ENCODE peak calls at places on chromosomes 2 and 18, in seven cellular contexts. N, F, M, H, R, L and D are unnamed samples.

GRCh38 chr18:13375302-13376255 is 157.0 kb downstream of the LDLRAD4 start:
- DNase-seq in M (peak; percentile 79), H (peak; percentile 99), L (peak; percentile 92), N (peak; percentile 93), F (peak; percentile 70), R (peak; percentile 88), D (no peak)

GRCh38 chr18:32183503-32183902 is 6.3 kb upstream of the MEP1B start:
- DNase-seq in H (no peak), L (no peak), R (no peak), N (no peak), F (no peak), M (no peak), D (no peak)

GRCh38 chr18:49786019-49786720 is 27.2 kb downstream of the ACAA2 start:
- DNase-seq in H (no peak), M (no peak), R (no peak), N (no peak), F (no peak), L (no peak), D (no peak)

GRCh38 chr2:63842149-63843061 is 709 bp downstream of the UGP2 start:
- DNase-seq in H (peak; percentile 68), L (peak; percentile 54), F (peak; percentile 17), M (peak; percentile 56), N (no peak), R (peak; percentile 77), D (no peak)

GRCh38 chr2:43853141-43854081 is 14.6 kb downstream of the ABCG8 start:
- DNase-seq in F (no peak), H (no peak), R (no peak), L (no peak), M (no peak), N (no peak), D (no peak)

GRCh38 chr2:132439703-132440398 is 23.2 kb downstream of the GPR39 start:
- DNase-seq in L (peak; percentile 31), R (no peak), F (no peak), M (peak; percentile 59), H (peak; percentile 14), N (no peak), D (no peak)

GRCh38 chr18:77124452-77124922 is 8.1 kb downstream of the MBP start:
- DNase-seq in M (no peak), F (peak; percentile 65), R (no peak), L (no peak), H (peak; percentile 76), N (peak; percentile 42), D (no peak)

GRCh38 chr2:31237348-31238017 is 3.5 kb downstream of the EHD3 start:
- DNase-seq in H (no peak), F (no peak), L (no peak), R (no peak), M (no peak), N (no peak), D (no peak)

GRCh38 chr18:63159590-63159989 is 160.0 kb downstream of the BCL2 start:
- DNase-seq in R (no peak), H (no peak), M (no peak), N (no peak), F (no peak), L (no peak), D (no peak)

GRCh38 chr2:237693281-237694039 is 66.1 kb downstream of the LRRFIP1 start:
- DNase-seq in H (peak; percentile 88), R (no peak), M (peak; percentile 88), F (no peak), N (no peak), L (peak; percentile 77), D (no peak)

GRCh38 chr18:35022430-35023001 is 18.7 kb upstream of the MAPRE2 start:
- DNase-seq in M (no peak), L (no peak), N (no peak), F (no peak), R (no peak), H (no peak), D (no peak)

GRCh38 chr2:173713904-173714555 is 251.1 kb downstream of the SP3 start:
- DNase-seq in H (no peak), R (no peak), L (no peak), M (no peak), F (no peak), N (no peak), D (no peak)

GRCh38 chr2:65421432-65421748 is 11.0 kb downstream of the SPRED2 start:
- DNase-seq in R (no peak), M (no peak), L (no peak), H (no peak), N (no peak), F (no peak), D (no peak)
- H3K27ac ChIP-seq in R (peak overlapping the region; percentile 2), M (no peak overlapping the region), L (peak overlapping the region; percentile 27), H (peak overlapping the region; percentile 60), N (no peak overlapping the region), F (no peak overlapping the region), D (no peak overlapping the region)

GRCh38 chr2:130930740-130931659 is 94.3 kb downstream of the ARHGEF4 start:
- DNase-seq in N (no peak), L (no peak), M (no peak), R (no peak), H (no peak), F (no peak), D (no peak)

GRCh38 chr2:130922417-130922816 is 85.7 kb downstream of the ARHGEF4 start:
- DNase-seq in L (no peak), M (no peak), R (no peak), N (no peak), F (no peak), H (no peak), D (no peak)

GRCh38 chr2:130933501-130933900 is 96.8 kb downstream of the ARHGEF4 start:
- DNase-seq in L (no peak), F (no peak), M (no peak), N (no peak), H (no peak), R (no peak), D (no peak)

DNA sequence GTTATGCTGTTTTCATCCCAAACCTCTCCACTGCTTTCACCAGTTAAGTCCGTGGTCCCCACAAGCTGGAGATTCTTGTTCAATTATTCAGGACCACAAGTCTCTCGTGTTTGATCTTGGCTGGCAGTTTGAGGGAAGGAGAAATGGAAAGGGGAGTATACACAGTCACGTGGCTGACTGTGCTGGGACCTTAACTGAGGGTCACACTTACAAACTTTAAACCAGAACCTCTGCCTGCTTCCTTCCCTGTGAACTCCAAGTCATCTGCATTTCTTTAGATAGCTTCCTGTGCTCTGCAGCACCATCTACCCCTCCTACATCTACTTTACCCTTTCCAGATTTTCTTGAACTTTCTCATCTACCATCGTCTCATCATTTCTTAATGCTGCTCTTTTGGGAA is 91.7 kb downstream of the ARHGEF4 start:
- DNase-seq in N (no peak), R (no peak), H (no peak), L (no peak), M (no peak), F (no peak), D (no peak)
- H3K27me3 ChIP-seq in N (no peaks in the 10 kb centered on the region), R (no peaks in the 10 kb centered on the region), H (no peaks in the 10 kb centered on the region), L (no peaks in the 10 kb centered on the region), M (no peaks in the 10 kb centered on the region), F (no peaks in the 10 kb centered on the region), D (no peaks in the 10 kb centered on the region)

GRCh38 chr2:95238131-95238530 is 30.8 kb downstream of the ZNF892 start:
- DNase-seq in H (no peak), F (no peak), L (no peak), R (no peak), N (no peak), M (no peak), D (no peak)

GRCh38 chr2:95234806-95235205 is 27.5 kb downstream of the ZNF892 start:
- DNase-seq in N (no peak), M (no peak), R (no peak), F (no peak), H (no peak), L (peak; percentile 12), D (no peak)

GRCh38 chr2:95231723-95232122 is 24.4 kb downstream of the ZNF892 start:
- DNase-seq in F (peak; percentile 13), M (peak; percentile 57), H (peak; percentile 83), N (peak; percentile 46), L (peak; percentile 46), R (peak; percentile 89), D (no peak)

GRCh38 chr2:95232232-95232631 is 24.9 kb downstream of the ZNF892 start:
- DNase-seq in N (no peak), F (no peak), R (no peak), M (no peak), L (no peak), H (no peak), D (no peak)

DNA sequence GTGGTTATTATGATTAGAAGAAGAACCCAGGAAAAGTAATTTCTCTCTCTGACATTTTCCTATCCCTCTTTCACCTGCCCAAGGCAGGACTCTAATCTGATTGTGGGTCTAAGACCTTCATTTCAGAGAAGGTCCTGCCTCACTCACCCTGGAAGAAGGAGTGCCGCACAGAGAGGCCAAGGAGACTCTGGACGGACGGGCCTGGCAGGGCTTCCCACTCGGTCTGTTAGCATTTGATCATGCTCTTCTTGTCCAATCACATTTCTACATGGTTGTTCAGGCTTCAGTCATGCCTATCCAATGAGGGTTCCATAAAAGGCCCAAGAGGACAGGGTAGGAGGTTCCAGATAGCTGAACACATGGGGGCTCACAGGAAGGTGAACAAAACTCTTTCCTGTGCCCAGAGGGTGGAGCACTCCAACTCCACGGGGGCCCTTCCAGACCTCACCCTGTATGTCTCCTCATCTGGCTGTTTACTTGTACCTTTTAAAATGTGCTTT is 27.0 kb downstream of the ZNF892 start:
- DNase-seq in R (no peak), L (no peak), M (no peak), F (no peak), N (no peak), H (no peak), D (no peak)
- H3K9me3 ChIP-seq in R (no peaks in the 10 kb centered on the region), L (no peaks in the 10 kb centered on the region), M (no peaks in the 10 kb centered on the region), F (no peaks in the 10 kb centered on the region), N (peaks cover 12% of the 10 kb centered on the region), H (no peaks in the 10 kb centered on the region), D (no peaks in the 10 kb centered on the region)

GRCh38 chr2:217666338-217666737 is 336.5 kb downstream of the TNS1 start:
- DNase-seq in R (no peak), N (no peak), F (no peak), M (peak; percentile 37), H (no peak), L (peak; percentile 20), D (no peak)
- H3K27ac ChIP-seq in R (no peak overlapping the region), N (peak overlapping the region; percentile 79), F (no peak overlapping the region), M (no peak overlapping the region), H (no peak overlapping the region), L (no peak overlapping the region), D (peak overlapping the region; percentile 15)

DNA sequence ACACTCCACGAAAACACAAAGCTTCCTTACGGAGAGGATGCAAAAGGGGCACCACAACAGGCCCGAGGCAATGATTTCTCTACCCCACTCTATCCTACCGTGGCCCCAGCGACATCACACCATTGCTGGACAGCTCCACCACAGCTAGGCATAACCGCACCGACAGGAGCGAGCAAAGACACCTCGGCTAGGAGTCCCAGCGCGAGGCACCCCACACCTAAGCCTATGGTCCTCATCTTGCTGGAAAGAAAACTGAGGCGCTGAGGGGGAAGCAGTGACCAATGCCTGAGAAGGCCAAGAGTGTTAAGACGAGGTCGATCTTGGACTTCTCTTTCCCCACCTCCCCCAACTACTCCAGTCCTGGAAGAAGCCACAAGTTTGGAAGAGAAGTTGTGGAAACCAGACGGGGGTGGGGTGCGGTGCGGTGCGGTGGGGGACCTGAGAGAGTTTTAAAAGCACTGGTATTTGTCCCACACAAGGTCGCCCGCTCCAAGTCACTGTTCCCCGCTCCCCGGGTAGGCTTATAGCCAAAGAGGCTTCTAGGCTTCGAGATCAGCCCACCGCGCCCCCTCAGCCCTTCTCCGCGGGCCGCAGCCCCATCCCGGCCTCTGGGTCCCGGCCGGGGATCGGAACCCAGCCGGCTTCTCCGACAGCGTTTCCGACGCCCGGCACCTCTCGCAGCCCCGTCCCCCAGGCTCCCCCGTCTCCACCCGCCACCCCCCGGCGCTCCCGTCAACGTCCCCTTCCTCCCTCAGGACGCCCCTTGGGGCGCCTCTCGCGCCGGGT is 766 bp downstream of the PDE6D start:
- DNase-seq in L (peak; percentile 34), R (peak; percentile 27), H (peak; percentile 58), M (peak; percentile 42), F (peak; percentile 10), N (peak; percentile 48), D (no peak)
- H3K27me3 ChIP-seq in L (no peaks in the 10 kb centered on the region), R (no peaks in the 10 kb centered on the region), H (no peaks in the 10 kb centered on the region), M (no peaks in the 10 kb centered on the region), F (no peaks in the 10 kb centered on the region), N (no peaks in the 10 kb centered on the region), D (no peaks in the 10 kb centered on the region)